ENCODE peak calls at places on chromosomes 6 and 20, in six cellular contexts. S is EL; M is GM20000; K is activated CD4-positive, alpha-beta T cell treated with anti-CD3 and anti-CD28 coated beads for 48 hours; P is glutamatergic neuron; W is left cardiac atrium. H is an unnamed sample.

GRCh38 chr6:74971631-74972030 is 234.2 kb downstream of the COL12A1 start:
- DNase-seq in W (no peak), S (peak; percentile 56), P (no peak), K (no peak), M (no peak), H (no peak)

GRCh38 chr6:43089467-43089866 is 13.4 kb downstream of the PTK7 start:
- DNase-seq in M (no peak), K (no peak), P (peak; percentile 42), W (no peak), S (no peak), H (no peak)

GRCh38 chr6:33901822-33902816 is 98.3 kb upstream of the MLN start:
- DNase-seq in M (no peak), W (no peak), S (no peak), P (no peak), K (no peak), H (no peak)

GRCh38 chr6:112308476-112308875 is 38.7 kb upstream of the RFPL4B start:
- DNase-seq in P (no peak), M (no peak), S (no peak), K (no peak), W (no peak), H (no peak)

GRCh38 chr6:108501559-108501958 is 59.2 kb upstream of the FOXO3 start:
- DNase-seq in P (no peak), S (peak; percentile 59), K (no peak), W (no peak), M (no peak), H (no peak)

GRCh38 chr6:101396552-101397173 is 3.2 kb downstream of the GRIK2 start:
- DNase-seq in K (peak; percentile 53), M (peak; percentile 75), S (peak; percentile 61), W (peak; percentile 64), P (no peak), H (no peak)

GRCh38 chr6:134267917-134268361 is 50.0 kb downstream of the SGK1 start:
- DNase-seq in P (peak; percentile 27), K (no peak), M (no peak), S (no peak), W (no peak), H (no peak)

GRCh38 chr6:71855406-71855805 is 30.9 kb upstream of the RIMS1 start:
- DNase-seq in S (no peak), P (no peak), K (no peak), M (no peak), W (no peak), H (no peak)

GRCh38 chr6:133768656-133769295 is 120.1 kb upstream of the TCF21 start:
- DNase-seq in K (no peak), S (no peak), W (peak; percentile 65), P (no peak), M (no peak), H (no peak)

GRCh38 chr6:142735182-142735581 is 209.8 kb downstream of the HIVEP2 start:
- DNase-seq in M (no peak), W (no peak), P (no peak), S (peak; percentile 18), K (no peak), H (no peak)

GRCh38 chr6:37731888-37732287 is 34.2 kb upstream of the MDGA1 start:
- DNase-seq in M (peak; percentile 85), W (no peak), P (no peak), S (no peak), K (peak; percentile 59), H (no peak)

GRCh38 chr6:52328721-52329120 is 33.2 kb upstream of the PAQR8 start:
- DNase-seq in K (no peak), M (no peak), S (no peak), P (no peak), W (no peak), H (no peak)

GRCh38 chr6:145669627-145670034 is 65.7 kb downstream of the EPM2A start:
- DNase-seq in W (no peak), M (no peak), K (no peak), P (no peak), S (peak; percentile 86), H (no peak)

GRCh38 chr6:89037156-89037900 is 43.2 kb upstream of the PNRC1 start:
- DNase-seq in K (no peak), M (no peak), P (no peak), S (no peak), W (no peak), H (no peak)

GRCh38 chr20:63007722-63008488 is 1.1 kb upstream of the BHLHE23 start:
- DNase-seq in M (no peak), S (no peak), K (no peak), W (no peak), P (peak; percentile 47), H (no peak)

GRCh38 chr20:12722096-12722495 is 286.7 kb upstream of the SPTLC3 start:
- DNase-seq in K (no peak), S (no peak), M (no peak), P (no peak), W (no peak), H (no peak)

GRCh38 chr6:170226647-170227046 is 64.2 kb downstream of the DLL1 start:
- DNase-seq in K (no peak), M (no peak), W (no peak), P (no peak), S (no peak), H (no peak)

GRCh38 chr20:11912013-11912663 is 5.6 kb upstream of the BTBD3 start:
- DNase-seq in W (no peak), M (peak; percentile 13), K (no peak), P (peak; percentile 31), S (no peak), H (peak; percentile 27)

GRCh38 chr6:75204959-75205775 is 686 bp downstream of the COL12A1 start:
- DNase-seq in W (peak; percentile 35), P (peak; percentile 39), M (peak; percentile 27), K (peak; percentile 22), S (peak; percentile 86), H (no peak)

GRCh38 chr6:112691289-112691688 is 344.2 kb downstream of the RFPL4B start:
- DNase-seq in M (no peak), P (no peak), K (no peak), W (no peak), S (peak; percentile 95), H (no peak)

GRCh38 chr6:156645106-156645505 is 132.1 kb upstream of the ARID1B start:
- DNase-seq in P (no peak), M (no peak), K (no peak), W (no peak), S (peak; percentile 23), H (no peak)

GRCh38 chr20:47576516-47577033 is 74.9 kb downstream of the NCOA3 start:
- DNase-seq in S (peak; percentile 87), M (peak; percentile 69), W (peak; percentile 59), K (no peak), P (no peak), H (no peak)

GRCh38 chr6:132401120-132401940 is at the start of gene MOXD1:
- DNase-seq in M (peak; percentile 76), W (peak; percentile 47), S (peak; percentile 72), K (no peak), P (peak; percentile 61), H (peak; percentile 20)

GRCh38 chr20:62301773-62302340 is 940 bp upstream of the ADRM1 start:
- DNase-seq in W (peak; percentile 95), K (peak; percentile 95), P (peak; percentile 89), S (peak; percentile 94), M (peak; percentile 92), H (peak; percentile 94)

GRCh38 chr6:19824058-19824807 is 12.9 kb upstream of the ID4 start:
- DNase-seq in K (no peak), S (no peak), P (no peak), M (no peak), W (no peak), H (no peak)

GRCh38 chr6:113122060-113122459 is 735.1 kb upstream of the MARCKS start:
- DNase-seq in P (no peak), S (peak; percentile 98), M (no peak), W (no peak), K (no peak), H (no peak)

GRCh38 chr6:35719830-35720733 is 16.8 kb upstream of the ARMC12 start:
- DNase-seq in P (peak; percentile 45), K (peak; percentile 66), W (peak; percentile 72), M (peak; percentile 78), S (peak; percentile 29), H (no peak)

GRCh38 chr6:167294651-167295494 is 3.8 kb downstream of the UNC93A start:
- DNase-seq in P (no peak), W (no peak), K (no peak), M (no peak), S (no peak), H (no peak)